ENCODE peak calls at places on chromosomes 7 and 10, in nine cellular contexts. One of them, this sample, is unnamed.
A peak's percentile ranks its signal among the peaks of the same experiment; 100 is the strongest.

GRCh38 chr10:69061305-69062161 is 26.4 kb upstream of the SRGN start:
- DNase-seq in hepatocyte: peak; percentile 64
- DNase-seq in spleen: peak; percentile 88
- DNase-seq in lung: peak; percentile 56
- DNase-seq in heart right ventricle: peak; percentile 52
- DNase-seq in CD8-positive, alpha-beta memory T cell: no peak
- DNase-seq in stomach: peak; percentile 38
- DNase-seq in DND-41: no peak
- DNase-seq in SK-N-SH: peak; percentile 21
- DNase-seq in this sample: peak; percentile 39

GRCh38 chr7:73615886-73616285 is 8.4 kb downstream of the MLXIPL start:
- DNase-seq in hepatocyte: no peak
- DNase-seq in spleen: no peak
- DNase-seq in lung: no peak
- DNase-seq in heart right ventricle: no peak
- DNase-seq in CD8-positive, alpha-beta memory T cell: no peak
- DNase-seq in stomach: no peak
- DNase-seq in DND-41: no peak
- DNase-seq in SK-N-SH: no peak
- DNase-seq in this sample: no peak

GRCh38 chr7:149704507-149704906 is 68.9 kb downstream of the ZNF467 start:
- DNase-seq in hepatocyte: no peak
- DNase-seq in spleen: no peak
- DNase-seq in lung: peak; percentile 23
- DNase-seq in heart right ventricle: no peak
- DNase-seq in CD8-positive, alpha-beta memory T cell: no peak
- DNase-seq in stomach: no peak
- DNase-seq in DND-41: no peak
- DNase-seq in SK-N-SH: no peak
- DNase-seq in this sample: no peak

GRCh38 chr10:126904807-126905686 is at the start of gene DOCK1:
- DNase-seq in hepatocyte: peak; percentile 86
- DNase-seq in spleen: peak; percentile 74
- DNase-seq in lung: peak; percentile 75
- DNase-seq in heart right ventricle: peak; percentile 73
- DNase-seq in CD8-positive, alpha-beta memory T cell: no peak
- DNase-seq in stomach: peak; percentile 67
- DNase-seq in DND-41: no peak
- DNase-seq in SK-N-SH: peak; percentile 93
- DNase-seq in this sample: no peak

GRCh38 chr7:45240187-45240776 is 82.7 kb downstream of the RAMP3 start:
- DNase-seq in hepatocyte: no peak
- DNase-seq in spleen: peak; percentile 76
- DNase-seq in lung: peak; percentile 31
- DNase-seq in heart right ventricle: peak; percentile 51
- DNase-seq in CD8-positive, alpha-beta memory T cell: no peak
- DNase-seq in stomach: no peak
- DNase-seq in DND-41: no peak
- DNase-seq in SK-N-SH: no peak
- DNase-seq in this sample: no peak

GRCh38 chr7:132877578-132877977 is 204.3 kb downstream of the CHCHD3 start:
- DNase-seq in hepatocyte: no peak
- DNase-seq in spleen: no peak
- DNase-seq in lung: no peak
- DNase-seq in heart right ventricle: no peak
- DNase-seq in CD8-positive, alpha-beta memory T cell: no peak
- DNase-seq in stomach: no peak
- DNase-seq in DND-41: no peak
- DNase-seq in SK-N-SH: no peak
- DNase-seq in this sample: no peak

GRCh38 chr7:4713183-4713784 is 31.2 kb downstream of the FOXK1 start:
- DNase-seq in hepatocyte: no peak
- DNase-seq in spleen: no peak
- DNase-seq in lung: no peak
- DNase-seq in heart right ventricle: no peak
- DNase-seq in CD8-positive, alpha-beta memory T cell: no peak
- DNase-seq in stomach: no peak
- DNase-seq in DND-41: peak; percentile 15
- DNase-seq in SK-N-SH: no peak
- DNase-seq in this sample: no peak

GRCh38 chr7:32660936-32661335 is 165.6 kb downstream of the AVL9 start:
- DNase-seq in hepatocyte: no peak
- DNase-seq in spleen: no peak
- DNase-seq in lung: no peak
- DNase-seq in heart right ventricle: no peak
- DNase-seq in CD8-positive, alpha-beta memory T cell: no peak
- DNase-seq in stomach: no peak
- DNase-seq in DND-41: no peak
- DNase-seq in SK-N-SH: no peak
- DNase-seq in this sample: no peak

GRCh38 chr7:67604461-67605386 is 608.1 kb downstream of the TYW1 start:
- DNase-seq in hepatocyte: no peak
- DNase-seq in spleen: no peak
- DNase-seq in lung: no peak
- DNase-seq in heart right ventricle: no peak
- DNase-seq in CD8-positive, alpha-beta memory T cell: no peak
- DNase-seq in stomach: no peak
- DNase-seq in DND-41: no peak
- DNase-seq in SK-N-SH: no peak
- DNase-seq in this sample: no peak

GRCh38 chr10:103763374-103764202 is 91.8 kb downstream of the SH3PXD2A start:
- DNase-seq in hepatocyte: no peak
- DNase-seq in spleen: no peak
- DNase-seq in lung: no peak
- DNase-seq in heart right ventricle: no peak
- DNase-seq in CD8-positive, alpha-beta memory T cell: no peak
- DNase-seq in stomach: no peak
- DNase-seq in DND-41: peak; percentile 54
- DNase-seq in SK-N-SH: no peak
- DNase-seq in this sample: no peak

GRCh38 chr10:52106895-52107294 is 207.2 kb upstream of the DKK1 start:
- DNase-seq in hepatocyte: no peak
- DNase-seq in spleen: no peak
- DNase-seq in lung: no peak
- DNase-seq in heart right ventricle: no peak
- DNase-seq in CD8-positive, alpha-beta memory T cell: no peak
- DNase-seq in stomach: no peak
- DNase-seq in DND-41: no peak
- DNase-seq in SK-N-SH: no peak
- DNase-seq in this sample: no peak

GRCh38 chr10:2990764-2991163 is 76.6 kb upstream of the PFKP start:
- DNase-seq in hepatocyte: no peak
- DNase-seq in spleen: no peak
- DNase-seq in lung: no peak
- DNase-seq in heart right ventricle: no peak
- DNase-seq in CD8-positive, alpha-beta memory T cell: no peak
- DNase-seq in stomach: no peak
- DNase-seq in DND-41: no peak
- DNase-seq in SK-N-SH: no peak
- DNase-seq in this sample: no peak

DNA sequence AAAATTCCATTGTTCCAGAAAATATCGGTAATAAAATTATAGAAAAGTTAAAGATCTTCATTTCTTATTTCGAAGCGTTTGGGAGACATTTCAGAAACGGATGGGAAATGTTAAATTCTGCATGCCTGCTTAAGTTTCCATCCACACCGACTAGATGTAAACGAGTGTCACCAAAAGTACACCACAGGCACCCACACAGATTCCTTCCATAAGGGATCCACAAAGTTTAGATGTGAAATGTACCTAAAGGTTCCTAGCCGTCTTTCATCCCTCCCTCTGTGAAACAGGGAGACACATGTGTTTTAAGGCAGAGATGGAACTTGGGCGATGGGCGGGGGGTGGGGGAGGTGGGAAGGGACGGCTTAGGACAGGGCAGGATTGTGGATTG is 621 bp upstream of the CAV1 start:
- DNase-seq in hepatocyte: no peak
- DNase-seq in spleen: no peak
- DNase-seq in lung: no peak
- DNase-seq in heart right ventricle: no peak
- DNase-seq in CD8-positive, alpha-beta memory T cell: no peak
- DNase-seq in stomach: no peak
- DNase-seq in DND-41: no peak
- DNase-seq in SK-N-SH: no peak
- DNase-seq in this sample: no peak
- H3K27ac ChIP-seq in hepatocyte: no peak overlapping the region
- H3K27ac ChIP-seq in spleen: peak overlapping the region; percentile 81
- H3K27ac ChIP-seq in lung: peak overlapping the region; percentile 99
- H3K27ac ChIP-seq in heart right ventricle: peak overlapping the region; percentile 90
- H3K27ac ChIP-seq in CD8-positive, alpha-beta memory T cell: no peak overlapping the region
- H3K27ac ChIP-seq in stomach: peak overlapping the region; percentile 87
- H3K27ac ChIP-seq in DND-41: no peak overlapping the region
- H3K27ac ChIP-seq in SK-N-SH: peak overlapping the region; percentile 91
- H3K27ac ChIP-seq in this sample: no peak overlapping the region

GRCh38 chr7:92749832-92750231 is 86.5 kb downstream of the CDK6 start:
- DNase-seq in hepatocyte: no peak
- DNase-seq in spleen: no peak
- DNase-seq in lung: no peak
- DNase-seq in heart right ventricle: no peak
- DNase-seq in CD8-positive, alpha-beta memory T cell: no peak
- DNase-seq in stomach: no peak
- DNase-seq in DND-41: no peak
- DNase-seq in SK-N-SH: no peak
- DNase-seq in this sample: no peak
- H3K4me1 ChIP-seq in hepatocyte: peaks cover 22% of the 10 kb centered on the region
- H3K4me1 ChIP-seq in spleen: no peaks in the 10 kb centered on the region
- H3K4me1 ChIP-seq in lung: no peaks in the 10 kb centered on the region
- H3K4me1 ChIP-seq in heart right ventricle: peaks cover 14% of the 10 kb centered on the region
- H3K4me1 ChIP-seq in CD8-positive, alpha-beta memory T cell: no peaks in the 10 kb centered on the region
- H3K4me1 ChIP-seq in stomach: no peaks in the 10 kb centered on the region
- H3K4me1 ChIP-seq in DND-41: peaks cover 89% of the 10 kb centered on the region
- H3K4me1 ChIP-seq in SK-N-SH: peaks cover 16% of the 10 kb centered on the region
- H3K4me1 ChIP-seq in this sample: no peaks in the 10 kb centered on the region

GRCh38 chr10:34723746-34724145 is 91.3 kb downstream of the PARD3 start:
- DNase-seq in hepatocyte: peak; percentile 59
- DNase-seq in spleen: no peak
- DNase-seq in lung: no peak
- DNase-seq in heart right ventricle: no peak
- DNase-seq in CD8-positive, alpha-beta memory T cell: no peak
- DNase-seq in stomach: peak; percentile 58
- DNase-seq in DND-41: peak; percentile 40
- DNase-seq in SK-N-SH: peak; percentile 47
- DNase-seq in this sample: no peak

GRCh38 chr10:34722404-34722803 is 92.7 kb downstream of the PARD3 start:
- DNase-seq in hepatocyte: no peak
- DNase-seq in spleen: no peak
- DNase-seq in lung: no peak
- DNase-seq in heart right ventricle: no peak
- DNase-seq in CD8-positive, alpha-beta memory T cell: no peak
- DNase-seq in stomach: no peak
- DNase-seq in DND-41: no peak
- DNase-seq in SK-N-SH: no peak
- DNase-seq in this sample: no peak

GRCh38 chr10:34719336-34719735 is 95.8 kb downstream of the PARD3 start:
- DNase-seq in hepatocyte: no peak
- DNase-seq in spleen: no peak
- DNase-seq in lung: no peak
- DNase-seq in heart right ventricle: no peak
- DNase-seq in CD8-positive, alpha-beta memory T cell: no peak
- DNase-seq in stomach: no peak
- DNase-seq in DND-41: no peak
- DNase-seq in SK-N-SH: no peak
- DNase-seq in this sample: no peak

GRCh38 chr10:34719746-34720145 is 95.3 kb downstream of the PARD3 start:
- DNase-seq in hepatocyte: no peak
- DNase-seq in spleen: no peak
- DNase-seq in lung: no peak
- DNase-seq in heart right ventricle: no peak
- DNase-seq in CD8-positive, alpha-beta memory T cell: no peak
- DNase-seq in stomach: no peak
- DNase-seq in DND-41: no peak
- DNase-seq in SK-N-SH: no peak
- DNase-seq in this sample: no peak

GRCh38 chr10:34721201-34721840 is 93.8 kb downstream of the PARD3 start:
- DNase-seq in hepatocyte: no peak
- DNase-seq in spleen: no peak
- DNase-seq in lung: no peak
- DNase-seq in heart right ventricle: no peak
- DNase-seq in CD8-positive, alpha-beta memory T cell: no peak
- DNase-seq in stomach: no peak
- DNase-seq in DND-41: no peak
- DNase-seq in SK-N-SH: no peak
- DNase-seq in this sample: no peak
- H3K27ac ChIP-seq in hepatocyte: no peak overlapping the region
- H3K27ac ChIP-seq in spleen: no peak overlapping the region
- H3K27ac ChIP-seq in lung: no peak overlapping the region
- H3K27ac ChIP-seq in heart right ventricle: peak overlapping the region; percentile 19
- H3K27ac ChIP-seq in CD8-positive, alpha-beta memory T cell: no peak overlapping the region
- H3K27ac ChIP-seq in stomach: no peak overlapping the region
- H3K27ac ChIP-seq in DND-41: no peak overlapping the region
- H3K27ac ChIP-seq in SK-N-SH: peak overlapping the region; percentile 44
- H3K27ac ChIP-seq in this sample: no peak overlapping the region

GRCh38 chr10:32950457-32951109 is 7.4 kb downstream of the ITGB1 start:
- DNase-seq in hepatocyte: no peak
- DNase-seq in spleen: no peak
- DNase-seq in lung: no peak
- DNase-seq in heart right ventricle: no peak
- DNase-seq in CD8-positive, alpha-beta memory T cell: no peak
- DNase-seq in stomach: no peak
- DNase-seq in DND-41: no peak
- DNase-seq in SK-N-SH: no peak
- DNase-seq in this sample: no peak
- H3K4me1 ChIP-seq in hepatocyte: peaks cover 44% of the 10 kb centered on the region
- H3K4me1 ChIP-seq in spleen: peaks cover 48% of the 10 kb centered on the region
- H3K4me1 ChIP-seq in lung: peaks cover 7% of the 10 kb centered on the region
- H3K4me1 ChIP-seq in heart right ventricle: peaks cover 98% of the 10 kb centered on the region
- H3K4me1 ChIP-seq in CD8-positive, alpha-beta memory T cell: peaks cover 60% of the 10 kb centered on the region
- H3K4me1 ChIP-seq in stomach: peaks cover 48% of the 10 kb centered on the region
- H3K4me1 ChIP-seq in DND-41: peaks cover 57% of the 10 kb centered on the region
- H3K4me1 ChIP-seq in SK-N-SH: peaks cover 22% of the 10 kb centered on the region
- H3K4me1 ChIP-seq in this sample: peaks cover 94% of the 10 kb centered on the region

This sample was measured in CD4-positive, alpha-beta memory T cell.